ENCODE peak calls at places on chromosomes 3 and 15, in seven cellular contexts. T is cardiac fibroblast; F is mucosa of gallbladder; H is C1 segment of cervical spinal cord; D is cardiac muscle cell; A is AG08395; R is activated CD4-positive, alpha-beta memory T cell treated with anti-CD3 and anti-CD28 coated beads, Interleukin-2, amount 10 ng/mL, durations not matched to agents 7 days and 5 days. O is an unnamed sample.

GRCh38 chr3:113129168-113129567 is 82.2 kb upstream of the BOC start:
- DNase-seq in F (no peak), R (no peak), D (no peak), T (no peak), A (no peak), H (no peak), O (no peak)

GRCh38 chr15:62545392-62546227 is 380.5 kb upstream of the C2CD4B start:
- DNase-seq in R (no peak), F (peak), H (peak), T (peak), A (peak), D (no peak), O (peak)

GRCh38 chr3:72641072-72641471 is 207.2 kb downstream of the SHQ1 start:
- DNase-seq in A (no peak), D (no peak), T (no peak), F (no peak), R (no peak), H (no peak), O (no peak)

GRCh38 chr3:71905426-71905825 is 120.5 kb upstream of the PROK2 start:
- DNase-seq in A (no peak), D (no peak), F (no peak), R (no peak), T (no peak), H (no peak), O (no peak)

GRCh38 chr15:20358066-20358780 is 183.4 kb downstream of the GOLGA6L6 start:
- DNase-seq in R (no peak), D (no peak), H (no peak), T (no peak), A (no peak), F (no peak), O (no peak)

GRCh38 chr3:121834079-121834730 is 655 bp downstream of the IQCB1 start:
- DNase-seq in D (peak), A (peak), H (no peak), T (no peak), R (no peak), F (no peak), O (no peak)

GRCh38 chr3:148021400-148021799 is 612.2 kb downstream of the ZIC1 start:
- DNase-seq in F (no peak), D (no peak), A (no peak), R (no peak), T (peak), H (no peak), O (no peak)

GRCh38 chr3:190718691-190719090 is 143.8 kb downstream of the GMNC start:
- DNase-seq in F (no peak), A (peak), H (no peak), R (no peak), T (peak), D (no peak), O (peak)

GRCh38 chr15:51879555-51879954 is 50.1 kb downstream of the TMOD3 start:
- DNase-seq in D (no peak), R (no peak), H (no peak), F (no peak), T (peak), A (peak), O (peak)

GRCh38 chr15:67822537-67823370 is 2.6 kb upstream of the SKOR1 start:
- DNase-seq in F (no peak), R (no peak), H (no peak), T (no peak), D (no peak), A (no peak), O (no peak)

GRCh38 chr3:55756976-55757375 is 269.9 kb upstream of the WNT5A start:
- DNase-seq in A (no peak), H (no peak), D (no peak), F (no peak), T (no peak), R (no peak), O (no peak)

GRCh38 chr15:82549199-82549665 is 9.0 kb upstream of the RPS17 start:
- DNase-seq in H (no peak), R (no peak), T (no peak), D (no peak), F (no peak), A (no peak), O (no peak)

GRCh38 chr3:183981990-183982658 is 35.6 kb downstream of the ABCC5 start:
- DNase-seq in F (no peak), R (no peak), A (no peak), D (no peak), T (no peak), H (no peak), O (no peak)

GRCh38 chr3:46866720-46867549 is 3.7 kb upstream of the MYL3 start:
- DNase-seq in T (peak), A (peak), F (peak), D (peak), H (peak), R (peak), O (peak)

GRCh38 chr15:39396979-39397615 is 183.8 kb upstream of the THBS1 start:
- DNase-seq in T (no peak), H (no peak), F (no peak), A (no peak), R (no peak), D (no peak), O (no peak)

GRCh38 chr15:91807122-91807521 is 46.4 kb upstream of the SLCO3A1 start:
- DNase-seq in T (no peak), A (no peak), F (no peak), R (no peak), D (no peak), H (no peak), O (no peak)

GRCh38 chr15:80492409-80492808 is 88.2 kb downstream of the ARNT2 start:
- DNase-seq in H (no peak), T (no peak), A (no peak), D (no peak), F (no peak), R (no peak), O (no peak)

GRCh38 chr3:11059090-11059798 is 66.7 kb downstream of the SLC6A1 start:
- DNase-seq in D (peak), H (peak), T (peak), R (peak), A (peak), F (peak), O (peak)

GRCh38 chr3:156551746-156552145 is 3.2 kb downstream of the SSR3 start:
- DNase-seq in F (no peak), D (no peak), H (no peak), A (peak), T (peak), R (no peak), O (peak)

GRCh38 chr3:196694202-196694638 is 17.8 kb downstream of the CEP19 start:
- DNase-seq in R (peak), T (peak), D (no peak), H (no peak), A (peak), F (no peak), O (peak)

GRCh38 chr15:66515901-66516322 is 10.8 kb downstream of the ZWILCH start:
- DNase-seq in R (no peak), F (no peak), T (peak), A (peak), D (no peak), H (no peak), O (no peak)

GRCh38 chr3:197397812-197398211 is 99.4 kb upstream of the DLG1 start:
- DNase-seq in T (no peak), H (no peak), D (no peak), R (no peak), A (no peak), F (no peak), O (no peak)

GRCh38 chr3:18501679-18502343 is 76.7 kb upstream of the SATB1 start:
- DNase-seq in A (no peak), H (no peak), F (no peak), T (no peak), R (no peak), D (no peak), O (no peak)

GRCh38 chr3:72043212-72044133 is 258.5 kb upstream of the PROK2 start:
- DNase-seq in T (no peak), R (no peak), D (no peak), A (no peak), F (no peak), H (no peak), O (no peak)

GRCh38 chr3:193563999-193564398 is 9.3 kb upstream of the ATP13A4 start:
- DNase-seq in H (no peak), T (peak), A (no peak), D (peak), F (peak), R (no peak), O (no peak)

GRCh38 chr3:8488877-8489865 is 12.5 kb upstream of the LMCD1 start:
- DNase-seq in F (no peak), D (no peak), H (no peak), T (peak), R (no peak), A (no peak), O (no peak)

GRCh38 chr3:171851685-171852084 is 8.5 kb downstream of the TMEM212 start:
- DNase-seq in F (no peak), D (no peak), R (no peak), T (peak), H (no peak), A (no peak), O (no peak)

GRCh38 chr15:78105541-78106241 is 13.3 kb downstream of the SH2D7 start:
- DNase-seq in R (peak), F (no peak), D (no peak), H (no peak), T (peak), A (no peak), O (no peak)

GRCh38 chr3:14228611-14229470 is 50.2 kb downstream of the LSM3 start:
- DNase-seq in A (no peak), D (no peak), R (no peak), F (no peak), H (no peak), T (no peak), O (peak)

GRCh38 chr15:62979252-62979651 is 63.3 kb upstream of the TPM1 start:
- DNase-seq in A (no peak), R (no peak), F (no peak), D (no peak), H (no peak), T (no peak), O (no peak)

GRCh38 chr3:50583897-50584296 is 14.6 kb downstream of the HEMK1 start:
- DNase-seq in D (no peak), H (peak), T (no peak), F (no peak), R (no peak), A (peak), O (no peak)

GRCh38 chr3:7241584-7242302 is 380.8 kb downstream of the GRM7 start:
- DNase-seq in F (no peak), T (no peak), D (no peak), H (no peak), A (no peak), R (no peak), O (no peak)

GRCh38 chr3:161171639-161172552 is 49.2 kb upstream of the NMD3 start:
- DNase-seq in D (no peak), H (no peak), A (no peak), R (no peak), T (peak), F (no peak), O (no peak)

O was measured in HFFc6.